ENCODE peak calls at places on chromosomes 6 and 20, in five cellular contexts. R is WTC11; F is HT-29; V is stimulated activated CD8-positive, alpha-beta memory T cell treated with anti-CD3 and anti-CD28 coated beads, Interleukin-15, amount 100 ng/mL, for 1 hour; D is T1000. W is an unnamed sample.

GRCh38 chr20:33859157-33859695 is 48.1 kb downstream of the CHMP4B start:
- DNase-seq in R (no peak), F (peak), V (no peak), D (no peak), W (no peak)

GRCh38 chr6:157760137-157760536 is 62.9 kb upstream of the SNX9 start:
- DNase-seq in R (no peak), F (no peak), V (no peak), D (no peak), W (no peak)

GRCh38 chr20:43893930-43894329 is 20.7 kb upstream of the TOX2 start:
- DNase-seq in R (no peak), F (no peak), V (no peak), D (peak), W (no peak)

GRCh38 chr6:12410946-12411345 is 120.8 kb downstream of the EDN1 start:
- DNase-seq in R (no peak), F (no peak), V (no peak), D (no peak), W (no peak)

GRCh38 chr6:448296-449056 is 56.9 kb downstream of the IRF4 start:
- DNase-seq in R (no peak), F (no peak), V (no peak), D (no peak), W (no peak)

GRCh38 chr20:6058684-6059295 is 4.9 kb upstream of the LRRN4 start:
- DNase-seq in R (no peak), F (peak), V (no peak), D (no peak), W (no peak)

GRCh38 chr6:122645256-122645655 is 35.1 kb downstream of the PKIB start:
- DNase-seq in R (no peak), F (no peak), V (no peak), D (no peak), W (no peak)

GRCh38 chr6:32685603-32686002 is 19.1 kb upstream of the HLA-DQB1 start:
- DNase-seq in R (no peak), F (no peak), V (no peak), D (no peak), W (peak)

GRCh38 chr6:79260772-79261171 is 26.3 kb upstream of the HMGN3 start:
- DNase-seq in R (no peak), F (no peak), V (no peak), D (no peak), W (no peak)

GRCh38 chr6:15352884-15353283 is 107.0 kb downstream of the JARID2 start:
- DNase-seq in R (no peak), F (no peak), V (no peak), D (no peak), W (no peak)

GRCh38 chr20:19903168-19903676 is 113.9 kb upstream of the NAA20 start:
- DNase-seq in R (no peak), F (peak), V (no peak), D (no peak), W (no peak)

GRCh38 chr6:11008821-11009220 is 35.3 kb downstream of the ELOVL2 start:
- DNase-seq in R (no peak), F (no peak), V (no peak), D (no peak), W (no peak)

GRCh38 chr20:35238170-35238569 is 11.7 kb downstream of the MMP24 start:
- DNase-seq in R (no peak), F (no peak), V (no peak), D (no peak), W (no peak)

GRCh38 chr6:99282479-99283062 is 66.9 kb downstream of the FAXC start:
- DNase-seq in R (no peak), F (peak), V (no peak), D (no peak), W (no peak)

GRCh38 chr20:31674895-31675827 is 37.4 kb downstream of the COX4I2 start:
- DNase-seq in R (no peak), F (peak), V (peak), D (no peak), W (peak)

GRCh38 chr20:9068232-9068781 is 580 bp upstream of the PLCB4 start:
- DNase-seq in R (peak), F (no peak), V (no peak), D (peak), W (no peak)

GRCh38 chr6:170345662-170346061 is 39.1 kb downstream of the FAM120B start:
- DNase-seq in R (no peak), F (no peak), V (no peak), D (no peak), W (no peak)

GRCh38 chr6:155275808-155276480 is 12.1 kb downstream of the CLDN20 start:
- DNase-seq in R (no peak), F (no peak), V (no peak), D (no peak), W (no peak)

GRCh38 chr6:80543598-80544181 is 437.2 kb downstream of the BCKDHB start:
- DNase-seq in R (peak), F (no peak), V (no peak), D (no peak), W (no peak)

GRCh38 chr20:62740286-62741141 is 31.9 kb downstream of the NTSR1 start:
- DNase-seq in R (peak), F (peak), V (peak), D (peak), W (peak)

GRCh38 chr6:18388252-18388651 is 1.1 kb downstream of the RNF144B start:
- DNase-seq in R (no peak), F (peak), V (no peak), D (no peak), W (no peak)

GRCh38 chr6:158718431-158719126 is 68.7 kb downstream of the SYTL3 start:
- DNase-seq in R (peak), F (peak), V (no peak), D (no peak), W (no peak)

GRCh38 chr20:16804793-16805187 is 56.6 kb downstream of the OTOR start:
- DNase-seq in R (no peak), F (no peak), V (no peak), D (no peak), W (no peak)

GRCh38 chr6:63941747-63942470 is 306.3 kb downstream of the PHF3 start:
- DNase-seq in R (no peak), F (peak), V (no peak), D (no peak), W (no peak)

GRCh38 chr6:129331450-129332138 is 378.4 kb downstream of the ARHGAP18 start:
- DNase-seq in R (no peak), F (no peak), V (no peak), D (no peak), W (no peak)

GRCh38 chr6:97292671-97293070 is 9.7 kb upstream of the MMS22L start:
- DNase-seq in R (no peak), F (no peak), V (no peak), D (no peak), W (no peak)